ENCODE peak calls at places on chromosomes 4 and X, in four cellular contexts. A is A549, R is HepG2, C is K562. O is an unnamed sample.

GRCh38 chrX:51487960-51488267 is 8.5 kb downstream of the NUDT11 start:
- DNase-seq in C (no peak), R (no peak), A (no peak), O (no peak)

GRCh38 chr4:3118281-3118680 is 43.8 kb downstream of the HTT start:
- DNase-seq in C (no peak), A (no peak), R (no peak), O (no peak)

GRCh38 chr4:100519205-100519604 is 1.4 kb upstream of the EMCN start:
- DNase-seq in C (no peak), R (no peak), A (no peak), O (no peak)

GRCh38 chr4:147361726-147362125 is 119.2 kb upstream of the EDNRA start:
- DNase-seq in R (no peak), C (no peak), A (peak; percentile 45), O (no peak)

GRCh38 chr4:52983563-52984303 is 121.6 kb downstream of the RASL11B start:
- DNase-seq in R (peak; percentile 67), A (peak; percentile 48), C (peak; percentile 48), O (no peak)

GRCh38 chr4:156475322-156475721 is 496.3 kb downstream of the PDGFC start:
- DNase-seq in R (peak; percentile 15), A (peak; percentile 21), C (no peak), O (no peak)

GRCh38 chr4:142549726-142550463 is 296.2 kb downstream of the INPP4B start:
- DNase-seq in R (no peak), A (peak; percentile 85), C (no peak), O (no peak)

GRCh38 chr4:61308033-61308432 is 107.9 kb downstream of the ADGRL3 start:
- DNase-seq in A (no peak), R (no peak), C (no peak), O (no peak)

GRCh38 chr4:82560853-82561744 is 689 bp downstream of the TMEM150C start:
- DNase-seq in C (no peak), A (no peak), R (no peak), O (peak; percentile 49)

GRCh38 chr4:73161527-73162185 is 92.1 kb upstream of the COX18 start:
- DNase-seq in C (no peak), A (no peak), R (no peak), O (no peak)

GRCh38 chr4:173528378-173529321 is 1.4 kb downstream of the HAND2 start:
- DNase-seq in C (peak; percentile 45), A (no peak), R (no peak), O (peak; percentile 49)

GRCh38 chr4:38526412-38526811 is 137.6 kb upstream of the KLF3 start:
- DNase-seq in C (no peak), A (no peak), R (peak; percentile 4), O (no peak)

GRCh38 chr4:159353422-159354116 is 250.7 kb downstream of the RAPGEF2 start:
- DNase-seq in R (no peak), A (no peak), C (no peak), O (no peak)

GRCh38 chr4:95660719-95661118 is 111.9 kb upstream of the UNC5C start:
- DNase-seq in A (no peak), R (no peak), C (no peak), O (no peak)

GRCh38 chr4:151806511-151806927 is 45.7 kb upstream of the GATB start:
- DNase-seq in C (no peak), A (no peak), R (no peak), O (no peak)

GRCh38 chr4:38113551-38113950 is 153.4 kb downstream of the PTTG2 start:
- DNase-seq in C (no peak), R (no peak), A (no peak), O (no peak)

GRCh38 chr4:101835121-101835904 is 44.8 kb downstream of the BANK1 start:
- DNase-seq in R (peak; percentile 15), C (no peak), A (peak; percentile 69), O (no peak)

GRCh38 chrX:154051210-154051810 is 31.6 kb upstream of the IRAK1 start:
- DNase-seq in A (peak; percentile 51), R (peak; percentile 45), C (peak; percentile 66), O (peak; percentile 65)

GRCh38 chrX:132022115-132022862 is 813 bp upstream of the STK26 start:
- DNase-seq in A (peak; percentile 10), R (peak; percentile 2), C (peak; percentile 8), O (peak; percentile 27)

GRCh38 chr4:86855572-86855971 is 6.4 kb upstream of the SLC10A6 start:
- DNase-seq in A (peak; percentile 14), C (no peak), R (no peak), O (no peak)

GRCh38 chr4:93029774-93030173 is 726.0 kb downstream of the GRID2 start:
- DNase-seq in C (no peak), A (no peak), R (no peak), O (no peak)

GRCh38 chr4:2832981-2833670 is 10.5 kb upstream of the ADD1 start:
- DNase-seq in R (no peak), C (no peak), A (no peak), O (no peak)

GRCh38 chrX:106263817-106264216 is 95.7 kb downstream of the PWWP3B start:
- DNase-seq in C (no peak), A (no peak), R (no peak), O (no peak)

GRCh38 chr4:33107813-33108212 is 2387.6 kb downstream of the PCDH7 start:
- DNase-seq in A (no peak), C (no peak), R (no peak), O (no peak)

DNA sequence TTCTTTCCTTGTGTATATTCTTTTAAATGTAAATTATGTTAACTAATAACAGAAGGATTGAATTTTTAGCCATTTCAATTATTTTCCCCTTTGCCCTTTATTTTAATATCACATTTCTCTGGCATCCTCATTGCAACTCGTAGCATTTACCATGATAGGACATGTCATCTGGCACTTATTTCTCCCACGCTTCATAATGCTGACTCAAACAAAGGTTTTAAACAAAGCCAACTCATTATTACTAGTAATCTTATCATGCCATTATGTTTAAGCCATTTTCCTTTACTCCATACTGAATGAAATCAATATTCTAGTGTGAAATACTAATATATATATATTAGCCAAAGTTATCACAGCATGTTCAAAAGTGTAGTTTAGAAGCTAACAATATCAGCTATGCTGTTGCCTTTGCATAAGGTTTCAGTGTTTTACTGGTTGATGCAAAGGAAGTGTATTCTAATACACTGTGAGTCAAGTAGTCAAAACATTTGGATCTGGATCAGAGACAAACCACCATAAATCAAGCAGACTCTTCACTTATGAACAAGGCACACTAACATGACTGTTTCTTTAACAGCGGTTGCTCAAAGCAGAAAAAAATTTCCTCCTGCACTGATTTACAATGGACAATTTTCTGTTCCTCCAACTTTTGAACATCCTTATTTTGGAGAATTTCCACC is 281.6 kb downstream of the SLC7A11 start:
- DNase-seq in R (no peak), C (no peak), A (no peak), O (no peak)
- TF ChIP-seq HMGXB4 in R (no peak), C (no peak), A (no peak), O (no peak)

DNA sequence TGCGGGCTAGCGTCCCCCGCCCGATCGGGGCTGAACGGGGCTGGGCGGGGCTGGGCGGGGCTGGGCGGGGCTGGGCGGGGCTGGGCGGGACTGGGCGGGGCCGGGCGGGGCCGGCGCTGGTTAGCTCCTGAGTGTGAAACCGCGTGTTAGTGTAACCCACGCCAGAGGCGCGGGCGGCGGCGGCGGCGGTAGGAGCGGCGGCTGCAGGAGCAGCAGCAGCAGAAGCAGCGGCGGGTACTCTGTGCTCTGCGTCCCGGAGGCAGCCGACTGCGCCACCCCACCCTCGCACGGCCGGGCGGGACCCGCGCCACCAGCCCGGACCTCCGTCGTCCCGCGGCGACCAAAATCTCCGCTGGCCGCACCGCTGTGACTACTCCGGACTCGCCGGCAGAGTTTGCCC is 128.1 kb downstream of the LAS1L start:
- DNase-seq in R (no peak), C (no peak), A (no peak), O (peak; percentile 29)
- TF ChIP-seq USF2 in R (no peak), C (no peak), A (no peak), O (no peak)

DNA sequence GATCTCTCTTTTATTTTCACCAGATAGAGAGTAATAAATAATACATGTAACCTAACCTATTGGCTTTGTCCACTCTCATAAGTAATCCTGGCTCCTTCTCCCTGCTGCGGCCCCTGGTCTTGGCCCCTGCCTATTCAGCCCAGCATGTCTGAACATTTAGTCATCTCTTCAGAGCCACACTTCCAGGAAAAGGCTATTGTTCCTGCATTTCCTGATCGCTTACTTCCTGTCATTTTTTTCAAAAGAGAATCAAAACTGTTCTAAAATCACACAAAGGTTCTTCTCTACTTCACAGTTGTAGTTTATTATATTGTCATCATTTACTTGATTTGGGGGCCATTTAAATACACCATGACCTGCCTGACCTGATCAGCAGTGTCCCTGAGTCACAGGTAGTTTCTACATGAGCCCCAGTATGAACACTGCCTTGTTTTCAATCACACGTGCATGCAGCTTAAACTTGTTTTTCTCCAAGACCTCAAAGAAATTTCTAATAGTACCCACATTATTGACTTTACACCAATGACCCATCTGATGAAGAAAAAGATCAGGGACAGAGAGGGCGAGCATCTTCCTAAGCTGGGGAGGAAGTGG is 47.4 kb upstream of the KDR start:
- DNase-seq in R (no peak), C (no peak), A (no peak), O (no peak)
- TF ChIP-seq HMGXB4 in R (no peak), C (no peak), A (no peak), O (no peak)

DNA sequence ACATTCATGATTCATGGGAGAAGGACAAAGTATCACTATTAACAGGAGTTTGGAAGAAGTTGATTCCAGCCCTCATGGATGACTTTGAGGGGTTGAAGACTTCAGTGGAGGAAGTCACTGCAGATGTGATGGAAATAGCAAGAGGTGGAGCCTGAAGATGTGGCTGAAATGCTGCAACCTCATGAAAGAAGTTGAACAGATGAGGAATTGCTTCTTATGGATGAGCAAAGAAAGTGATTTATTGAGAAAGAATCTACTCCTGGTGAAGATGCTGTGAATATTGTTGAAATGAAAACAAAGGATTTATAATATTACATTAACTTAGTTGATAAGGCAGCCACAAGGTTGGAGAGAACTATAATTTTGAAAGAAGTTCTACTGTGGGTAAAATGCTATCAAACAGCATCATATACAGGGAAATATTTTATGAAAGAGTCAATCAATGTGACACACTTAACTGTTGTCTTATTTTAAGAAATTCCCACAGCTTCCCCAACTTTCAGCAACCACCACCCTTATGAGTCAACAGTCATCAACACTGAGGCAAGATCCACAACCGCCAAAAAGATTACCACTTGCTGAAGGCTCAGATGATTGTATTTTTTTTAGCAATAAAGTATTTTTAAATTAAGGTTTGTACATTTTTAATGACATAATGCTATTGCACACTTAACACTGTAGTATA is 302.6 kb downstream of the CBLL2 start:
- DNase-seq in R (no peak), C (no peak), A (no peak), O (no peak)
- TF ChIP-seq USF2 in R (no peak), C (no peak), A (no peak), O (no peak)

GRCh38 chr4:1597021-1597931 is 86.8 kb downstream of the FAM53A start:
- DNase-seq in A (no peak), C (no peak), R (no peak), O (no peak)
- TF ChIP-seq HMGXB4 in A (no peak), C (no peak), R (no peak), O (no peak)

DNA sequence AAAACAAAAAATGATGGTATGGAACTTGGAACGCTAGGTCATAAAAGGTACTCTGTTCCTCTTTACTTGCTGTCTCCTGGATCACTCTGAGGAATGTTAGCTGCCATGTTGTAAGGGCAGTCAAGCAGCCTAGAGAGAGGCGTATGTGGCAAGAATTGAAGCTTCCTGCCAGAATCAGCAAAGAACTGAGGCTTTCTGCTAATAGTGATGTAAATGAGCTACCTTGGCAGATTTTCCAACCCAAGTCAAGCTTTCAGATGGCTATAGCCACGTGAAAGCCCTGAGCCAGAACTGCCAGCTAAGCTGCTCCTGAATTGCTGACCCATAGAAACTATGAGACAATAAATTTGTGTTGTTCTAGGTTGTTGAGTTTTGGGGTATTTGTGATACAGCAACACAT is 38.7 kb downstream of the AASDH start:
- DNase-seq in A (no peak), R (no peak), C (no peak), O (no peak)
- TF ChIP-seq USF2 in A (no peak), R (no peak), C (no peak), O (no peak)

O was measured in WTC11.